ENCODE peak calls at places on chromosomes 7 and 10, in seven cellular contexts. One of them, this sample, is unnamed.

GRCh38 chr10:72918352-72918751 is 24.8 kb downstream of the OIT3 start:
- DNase-seq in IMR-90: no peak
- DNase-seq in H1: no peak
- DNase-seq in mesenchymal stem cell: no peak
- DNase-seq in H9: no peak
- DNase-seq in mesendoderm: no peak
- DNase-seq in neuronal stem cell: no peak
- DNase-seq in this sample: no peak

GRCh38 chr7:55770778-55771177 is 91.8 kb downstream of the SEPTIN14 start:
- DNase-seq in IMR-90: no peak
- DNase-seq in mesendoderm: no peak
- DNase-seq in H9: no peak
- DNase-seq in H1: no peak
- DNase-seq in mesenchymal stem cell: no peak
- DNase-seq in neuronal stem cell: no peak
- DNase-seq in this sample: no peak

GRCh38 chr7:41870505-41871138 is 167.7 kb upstream of the INHBA start:
- DNase-seq in H9: no peak
- DNase-seq in IMR-90: peak; percentile 76
- DNase-seq in mesendoderm: no peak
- DNase-seq in mesenchymal stem cell: peak; percentile 72
- DNase-seq in H1: no peak
- DNase-seq in neuronal stem cell: no peak
- DNase-seq in this sample: no peak

GRCh38 chr10:98323221-98324164 is 55.5 kb upstream of the LOXL4 start:
- DNase-seq in IMR-90: peak; percentile 98
- DNase-seq in H1: no peak
- DNase-seq in H9: no peak
- DNase-seq in mesenchymal stem cell: peak; percentile 95
- DNase-seq in mesendoderm: peak; percentile 12
- DNase-seq in neuronal stem cell: no peak
- DNase-seq in this sample: peak; percentile 87

GRCh38 chr7:142583424-142583823 is 165.8 kb upstream of the PRSS1 start:
- DNase-seq in H1: no peak
- DNase-seq in H9: no peak
- DNase-seq in neuronal stem cell: no peak
- DNase-seq in IMR-90: peak; percentile 92
- DNase-seq in mesenchymal stem cell: peak; percentile 90
- DNase-seq in mesendoderm: peak; percentile 85
- DNase-seq in this sample: peak; percentile 88

GRCh38 chr7:35725280-35725680 is 30.3 kb upstream of the HERPUD2 start:
- DNase-seq in H9: no peak
- DNase-seq in IMR-90: no peak
- DNase-seq in mesenchymal stem cell: no peak
- DNase-seq in neuronal stem cell: no peak
- DNase-seq in H1: no peak
- DNase-seq in mesendoderm: no peak
- DNase-seq in this sample: no peak

GRCh38 chr7:33716581-33717477 is 188.5 kb upstream of the BMPER start:
- DNase-seq in H1: no peak
- DNase-seq in neuronal stem cell: peak; percentile 42
- DNase-seq in H9: no peak
- DNase-seq in mesendoderm: peak; percentile 87
- DNase-seq in IMR-90: peak; percentile 66
- DNase-seq in mesenchymal stem cell: peak; percentile 52
- DNase-seq in this sample: peak; percentile 63

GRCh38 chr10:71285180-71285545 is 33.9 kb upstream of the SLC29A3 start:
- DNase-seq in mesenchymal stem cell: peak; percentile 50
- DNase-seq in neuronal stem cell: peak; percentile 61
- DNase-seq in H9: peak; percentile 79
- DNase-seq in IMR-90: peak; percentile 29
- DNase-seq in H1: peak; percentile 85
- DNase-seq in mesendoderm: peak; percentile 60
- DNase-seq in this sample: peak; percentile 7

GRCh38 chr7:33882950-33883349 is 22.4 kb upstream of the BMPER start:
- DNase-seq in H9: no peak
- DNase-seq in H1: no peak
- DNase-seq in IMR-90: no peak
- DNase-seq in mesendoderm: no peak
- DNase-seq in mesenchymal stem cell: no peak
- DNase-seq in neuronal stem cell: no peak
- DNase-seq in this sample: no peak

GRCh38 chr10:13346280-13346819 is 1.7 kb downstream of the SEPHS1 start:
- DNase-seq in H1: no peak
- DNase-seq in IMR-90: peak; percentile 71
- DNase-seq in H9: no peak
- DNase-seq in mesendoderm: peak; percentile 43
- DNase-seq in mesenchymal stem cell: peak; percentile 61
- DNase-seq in neuronal stem cell: no peak
- DNase-seq in this sample: no peak

GRCh38 chr10:33334170-33334838 is at the start of gene NRP1:
- DNase-seq in H1: peak; percentile 64
- DNase-seq in mesendoderm: peak; percentile 75
- DNase-seq in IMR-90: no peak
- DNase-seq in neuronal stem cell: peak; percentile 56
- DNase-seq in H9: peak; percentile 29
- DNase-seq in mesenchymal stem cell: no peak
- DNase-seq in this sample: peak; percentile 16

GRCh38 chr10:43867667-43868361 is 219.1 kb upstream of the ZNF32 start:
- DNase-seq in neuronal stem cell: no peak
- DNase-seq in H1: peak; percentile 22
- DNase-seq in mesendoderm: no peak
- DNase-seq in IMR-90: peak; percentile 86
- DNase-seq in H9: no peak
- DNase-seq in mesenchymal stem cell: peak; percentile 86
- DNase-seq in this sample: no peak

GRCh38 chr7:81627565-81628287 is 142.1 kb downstream of the HGF start:
- DNase-seq in mesendoderm: no peak
- DNase-seq in mesenchymal stem cell: peak; percentile 74
- DNase-seq in H9: no peak
- DNase-seq in neuronal stem cell: no peak
- DNase-seq in H1: no peak
- DNase-seq in IMR-90: peak; percentile 93
- DNase-seq in this sample: no peak

GRCh38 chr7:101687791-101688182 is 58.7 kb upstream of the MYL10 start:
- DNase-seq in IMR-90: no peak
- DNase-seq in mesenchymal stem cell: no peak
- DNase-seq in mesendoderm: no peak
- DNase-seq in H9: no peak
- DNase-seq in H1: no peak
- DNase-seq in neuronal stem cell: no peak
- DNase-seq in this sample: no peak

GRCh38 chr7:101688995-101689907 is 60.2 kb upstream of the MYL10 start:
- DNase-seq in H1: no peak
- DNase-seq in mesendoderm: no peak
- DNase-seq in neuronal stem cell: no peak
- DNase-seq in mesenchymal stem cell: no peak
- DNase-seq in H9: no peak
- DNase-seq in IMR-90: no peak
- DNase-seq in this sample: no peak

GRCh38 chr7:101691822-101692384 is 62.8 kb upstream of the MYL10 start:
- DNase-seq in mesenchymal stem cell: no peak
- DNase-seq in neuronal stem cell: peak; percentile 12
- DNase-seq in IMR-90: no peak
- DNase-seq in mesendoderm: no peak
- DNase-seq in H1: no peak
- DNase-seq in H9: no peak
- DNase-seq in this sample: no peak

GRCh38 chr7:101688183-101688831 is 59.2 kb upstream of the MYL10 start:
- DNase-seq in H1: peak; percentile 98
- DNase-seq in mesenchymal stem cell: peak; percentile 76
- DNase-seq in H9: peak; percentile 85
- DNase-seq in mesendoderm: peak; percentile 63
- DNase-seq in IMR-90: peak; percentile 46
- DNase-seq in neuronal stem cell: peak; percentile 79
- DNase-seq in this sample: peak; percentile 61

DNA sequence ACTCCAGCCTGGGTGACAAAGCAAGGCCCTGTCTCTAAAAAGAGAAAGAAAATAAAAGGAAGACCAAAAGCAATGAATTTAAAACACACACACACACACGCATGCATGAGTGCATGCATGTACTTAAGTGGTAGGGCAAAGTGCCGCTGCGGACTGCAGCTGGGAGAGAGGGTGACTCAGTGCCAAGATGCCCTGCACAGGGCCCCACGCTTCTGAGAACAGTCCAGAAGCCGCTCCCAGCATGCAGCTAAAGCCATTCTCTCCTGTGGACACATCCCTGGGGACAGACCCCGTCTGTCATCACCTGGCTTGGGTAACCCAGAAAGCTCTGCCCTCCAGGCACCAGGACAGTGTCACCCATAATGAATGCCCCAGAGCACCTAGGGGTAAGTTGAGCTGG is 61.0 kb upstream of the MYL10 start:
- DNase-seq in H1: no peak
- DNase-seq in mesenchymal stem cell: no peak
- DNase-seq in H9: no peak
- DNase-seq in neuronal stem cell: no peak
- DNase-seq in mesendoderm: no peak
- DNase-seq in IMR-90: no peak
- DNase-seq in this sample: peak; percentile 64
- H2AK5ac ChIP-seq in H1: no peak overlapping the region
- H2AK5ac ChIP-seq in mesenchymal stem cell: peak overlapping the region; percentile 65
- H2AK5ac ChIP-seq in H9: no peak overlapping the region
- H2AK5ac ChIP-seq in neuronal stem cell: peak overlapping the region; percentile 87
- H2AK5ac ChIP-seq in mesendoderm: no peak overlapping the region
- H2AK5ac ChIP-seq in IMR-90: no peak overlapping the region
- H2AK5ac ChIP-seq in this sample: no peak overlapping the region

DNA sequence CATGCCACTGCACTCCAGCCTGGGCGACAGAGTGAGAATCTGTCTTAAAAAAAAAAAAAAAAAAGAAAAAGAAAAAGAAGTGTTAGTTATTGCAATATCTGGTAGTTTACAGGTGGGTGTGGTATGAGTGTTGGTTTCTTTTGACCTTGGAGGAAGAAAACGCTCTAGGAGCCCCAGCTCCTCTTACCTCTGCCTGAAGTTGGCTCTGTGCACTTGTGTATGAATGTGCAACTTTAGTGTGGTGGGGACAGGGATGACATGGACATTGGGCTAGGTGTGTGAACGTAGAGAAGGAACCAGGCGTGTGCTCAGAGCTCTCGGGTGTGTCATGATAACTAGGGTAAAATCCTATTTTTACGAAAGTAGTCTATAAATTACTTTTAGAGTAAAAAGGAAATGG is 11.9 kb downstream of the PROSER2 start:
- DNase-seq in mesenchymal stem cell: no peak
- DNase-seq in IMR-90: no peak
- DNase-seq in H9: no peak
- DNase-seq in neuronal stem cell: no peak
- DNase-seq in mesendoderm: no peak
- DNase-seq in H1: no peak
- DNase-seq in this sample: no peak
- H3K23ac ChIP-seq in mesenchymal stem cell: no peak overlapping the region
- H3K23ac ChIP-seq in IMR-90: no peak overlapping the region
- H3K23ac ChIP-seq in H9: no peak overlapping the region
- H3K23ac ChIP-seq in neuronal stem cell: no peak overlapping the region
- H3K23ac ChIP-seq in mesendoderm: no peak overlapping the region
- H3K23ac ChIP-seq in H1: no peak overlapping the region
- H3K23ac ChIP-seq in this sample: no peak overlapping the region

DNA sequence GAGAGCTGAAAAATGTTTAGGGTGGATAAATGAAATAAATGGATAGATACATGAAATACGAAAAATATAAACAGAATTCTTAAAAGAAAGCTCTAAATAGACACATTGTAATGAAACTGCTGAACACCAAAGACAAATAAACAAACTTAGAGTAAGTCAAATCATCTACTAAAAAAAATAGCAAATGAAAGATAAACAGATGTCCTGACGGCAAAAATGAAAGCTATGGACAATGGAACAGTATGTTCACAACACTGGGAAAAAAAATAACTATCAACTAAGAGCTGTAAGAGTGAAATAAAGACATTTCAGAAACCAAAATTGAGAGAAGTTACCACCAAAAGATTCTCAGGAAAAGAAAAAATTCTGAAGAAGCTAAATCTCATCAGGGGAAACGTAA is 106.1 kb downstream of the SGMS1 start:
- DNase-seq in mesenchymal stem cell: no peak
- DNase-seq in neuronal stem cell: no peak
- DNase-seq in H9: no peak
- DNase-seq in H1: no peak
- DNase-seq in mesendoderm: no peak
- DNase-seq in IMR-90: peak; percentile 32
- DNase-seq in this sample: no peak
- H3K27me3 ChIP-seq in mesenchymal stem cell: no peaks in the 10 kb centered on the region
- H3K27me3 ChIP-seq in neuronal stem cell: no peaks in the 10 kb centered on the region
- H3K27me3 ChIP-seq in H9: no peaks in the 10 kb centered on the region
- H3K27me3 ChIP-seq in H1: no peaks in the 10 kb centered on the region
- H3K27me3 ChIP-seq in mesendoderm: no peaks in the 10 kb centered on the region
- H3K27me3 ChIP-seq in IMR-90: no peaks in the 10 kb centered on the region
- H3K27me3 ChIP-seq in this sample: no peaks in the 10 kb centered on the region

GRCh38 chr7:954330-955238 is at the start of gene ADAP1:
- DNase-seq in mesendoderm: peak; percentile 29
- DNase-seq in neuronal stem cell: no peak
- DNase-seq in mesenchymal stem cell: peak; percentile 49
- DNase-seq in IMR-90: peak; percentile 47
- DNase-seq in H1: no peak
- DNase-seq in H9: peak; percentile 42
- DNase-seq in this sample: peak; percentile 63

GRCh38 chr7:949021-949934 is 5.2 kb downstream of the ADAP1 start:
- DNase-seq in neuronal stem cell: no peak
- DNase-seq in H1: no peak
- DNase-seq in IMR-90: no peak
- DNase-seq in H9: peak; percentile 36
- DNase-seq in mesenchymal stem cell: no peak
- DNase-seq in mesendoderm: no peak
- DNase-seq in this sample: no peak

GRCh38 chr7:952548-953441 is 1.7 kb downstream of the ADAP1 start:
- DNase-seq in H1: no peak
- DNase-seq in IMR-90: no peak
- DNase-seq in H9: peak; percentile 25
- DNase-seq in neuronal stem cell: no peak
- DNase-seq in mesenchymal stem cell: no peak
- DNase-seq in mesendoderm: no peak
- DNase-seq in this sample: no peak

GRCh38 chr7:953547-954327 is 743 bp downstream of the ADAP1 start:
- DNase-seq in H1: peak; percentile 74
- DNase-seq in mesendoderm: peak; percentile 58
- DNase-seq in neuronal stem cell: no peak
- DNase-seq in IMR-90: peak; percentile 17
- DNase-seq in mesenchymal stem cell: peak; percentile 37
- DNase-seq in H9: peak; percentile 69
- DNase-seq in this sample: peak; percentile 68

DNA sequence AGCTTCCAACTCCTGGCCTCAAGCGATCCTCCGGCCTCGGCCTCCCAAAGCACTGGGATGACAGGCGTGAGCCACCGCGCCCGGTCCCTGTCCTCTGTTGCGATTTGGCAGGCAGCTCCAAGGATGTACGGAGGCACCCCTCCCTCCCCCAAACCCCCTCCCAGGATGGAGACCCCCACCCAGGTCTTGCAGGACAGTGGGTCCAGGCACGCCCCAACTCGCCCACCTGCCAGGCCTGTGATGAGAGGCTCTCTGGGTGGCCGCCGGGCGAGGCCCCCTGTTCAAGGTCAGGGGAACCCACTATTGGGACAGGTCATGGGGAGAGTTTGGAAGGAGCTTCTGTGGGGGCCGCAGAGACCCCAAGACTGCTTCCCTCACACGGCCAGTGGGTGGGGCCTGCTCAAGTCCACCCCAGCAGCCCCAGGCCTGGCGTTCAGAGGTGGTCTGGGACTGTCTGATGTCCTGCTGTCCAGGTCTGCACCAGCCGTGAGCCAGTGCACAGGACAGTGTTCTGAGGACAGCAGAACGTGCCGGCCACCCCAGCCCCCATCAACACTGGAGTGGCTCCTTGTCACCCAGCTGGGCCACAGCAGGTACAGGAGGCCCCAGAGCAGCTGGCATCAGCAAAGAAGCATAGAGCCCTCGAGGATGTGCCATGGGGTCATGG is 2.5 kb downstream of the ADAP1 start:
- DNase-seq in mesendoderm: no peak
- DNase-seq in IMR-90: no peak
- DNase-seq in mesenchymal stem cell: no peak
- DNase-seq in H1: no peak
- DNase-seq in H9: no peak
- DNase-seq in neuronal stem cell: no peak
- DNase-seq in this sample: no peak
- H2AK5ac ChIP-seq in mesendoderm: no peak overlapping the region
- H2AK5ac ChIP-seq in IMR-90: no peak overlapping the region
- H2AK5ac ChIP-seq in mesenchymal stem cell: no peak overlapping the region
- H2AK5ac ChIP-seq in H1: no peak overlapping the region
- H2AK5ac ChIP-seq in H9: no peak overlapping the region
- H2AK5ac ChIP-seq in neuronal stem cell: peak overlapping the region; percentile 46
- H2AK5ac ChIP-seq in this sample: no peak overlapping the region